ENCODE peak calls at places on chromosomes 2 and 18, in nine cellular contexts. N is CD4-positive, alpha-beta memory T cell; F is hepatocyte; E is astrocyte of the cerebellum; J is small intestine; W is GM23248; P is MM.1S; A is IMR-90; B is cardiac fibroblast. G is an unnamed sample.

GRCh38 chr18:50042611-50043010 is 152.3 kb downstream of the MYO5B start:
- DNase-seq in N (no peak), F (no peak), E (no peak), J (no peak), W (no peak), P (peak), A (no peak), B (no peak), G (no peak)

GRCh38 chr2:135494917-135495316 is 36.1 kb downstream of the ZRANB3 start:
- DNase-seq in N (no peak), F (no peak), E (no peak), J (no peak), W (no peak), P (no peak), A (no peak), B (no peak), G (no peak)

GRCh38 chr2:63792523-63792922 is 49.2 kb upstream of the UGP2 start:
- DNase-seq in N (no peak), F (peak), E (peak), J (no peak), W (peak), P (no peak), A (peak), B (peak), G (no peak)

GRCh38 chr2:236171213-236172201 is 3.3 kb upstream of the GBX2 start:
- DNase-seq in N (no peak), F (no peak), E (no peak), J (no peak), W (no peak), P (no peak), A (no peak), B (no peak), G (no peak)

GRCh38 chr2:85234879-85235278 is 92.9 kb downstream of the TGOLN2 start:
- DNase-seq in N (no peak), F (no peak), E (no peak), J (no peak), W (no peak), P (no peak), A (no peak), B (no peak), G (no peak)

GRCh38 chr2:96468904-96469303 is 36.3 kb downstream of the NEURL3 start:
- DNase-seq in N (no peak), F (no peak), E (no peak), J (no peak), W (no peak), P (no peak), A (no peak), B (no peak), G (no peak)

GRCh38 chr2:109203246-109204011 is 74.4 kb downstream of the SH3RF3 start:
- DNase-seq in N (no peak), F (no peak), E (no peak), J (no peak), W (no peak), P (no peak), A (no peak), B (no peak), G (no peak)

GRCh38 chr2:72561621-72562318 is 264.1 kb downstream of the EXOC6B start:
- DNase-seq in N (no peak), F (peak), E (no peak), J (no peak), W (peak), P (no peak), A (peak), B (peak), G (no peak)

GRCh38 chr2:195659114-195659513 is 2.1 kb downstream of the SLC39A10 start:
- DNase-seq in N (peak), F (no peak), E (no peak), J (peak), W (peak), P (no peak), A (peak), B (peak), G (no peak)

GRCh38 chr2:132923787-132924186 is 253.8 kb upstream of the LYPD1 start:
- DNase-seq in N (no peak), F (peak), E (peak), J (no peak), W (peak), P (no peak), A (peak), B (peak), G (no peak)

GRCh38 chr2:218395456-218395825 is 4.2 kb upstream of the CTDSP1 start:
- DNase-seq in N (no peak), F (no peak), E (no peak), J (peak), W (no peak), P (no peak), A (no peak), B (no peak), G (no peak)

GRCh38 chr2:172311921-172312345 is 115.5 kb upstream of the ITGA6 start:
- DNase-seq in N (no peak), F (no peak), E (no peak), J (no peak), W (no peak), P (no peak), A (no peak), B (peak), G (no peak)

GRCh38 chr2:226773291-226773690 is 26.3 kb downstream of the IRS1 start:
- DNase-seq in N (no peak), F (no peak), E (no peak), J (no peak), W (peak), P (no peak), A (peak), B (no peak), G (no peak)

GRCh38 chr2:40034198-40034597 is 255.1 kb upstream of the THUMPD2 start:
- DNase-seq in N (no peak), F (no peak), E (no peak), J (no peak), W (peak), P (no peak), A (peak), B (peak), G (no peak)

GRCh38 chr2:134142903-134143302 is 111.0 kb upstream of the MGAT5 start:
- DNase-seq in N (no peak), F (no peak), E (peak), J (no peak), W (peak), P (no peak), A (peak), B (no peak), G (no peak)

GRCh38 chr2:218984239-218985020 is 554 bp downstream of the FEV start:
- DNase-seq in N (no peak), F (peak), E (no peak), J (no peak), W (peak), P (peak), A (no peak), B (peak), G (no peak)

GRCh38 chr2:28035816-28036215 is 145.3 kb downstream of the BABAM2 start:
- DNase-seq in N (no peak), F (no peak), E (no peak), J (no peak), W (no peak), P (no peak), A (no peak), B (no peak), G (no peak)

GRCh38 chr2:20188851-20189250 is 36.1 kb downstream of the SDC1 start:
- DNase-seq in N (no peak), F (no peak), E (no peak), J (no peak), W (no peak), P (no peak), A (no peak), B (no peak), G (no peak)

GRCh38 chr2:101442667-101443061 is 32.2 kb downstream of the RFX8 start:
- DNase-seq in N (no peak), F (no peak), E (no peak), J (no peak), W (peak), P (no peak), A (no peak), B (no peak), G (no peak)

GRCh38 chr2:218403810-218404209 is 4.1 kb downstream of the CTDSP1 start:
- DNase-seq in N (no peak), F (peak), E (no peak), J (no peak), W (no peak), P (no peak), A (no peak), B (no peak), G (no peak)

GRCh38 chr2:9336534-9337354 is 86.6 kb downstream of the ITGB1BP1 start:
- DNase-seq in N (no peak), F (peak), E (peak), J (peak), W (peak), P (no peak), A (peak), B (peak), G (no peak)

GRCh38 chr2:9334722-9335121 is 88.6 kb downstream of the ITGB1BP1 start:
- DNase-seq in N (no peak), F (no peak), E (no peak), J (no peak), W (no peak), P (no peak), A (no peak), B (no peak), G (no peak)

GRCh38 chr2:9335322-9335754 is 88.0 kb downstream of the ITGB1BP1 start:
- DNase-seq in N (no peak), F (peak), E (no peak), J (peak), W (no peak), P (no peak), A (no peak), B (no peak), G (no peak)

GRCh38 chr2:9337901-9338300 is 85.4 kb downstream of the ITGB1BP1 start:
- DNase-seq in N (no peak), F (no peak), E (no peak), J (no peak), W (no peak), P (no peak), A (no peak), B (no peak), G (no peak)

GRCh38 chr2:9336209-9336533 is 87.2 kb downstream of the ITGB1BP1 start:
- DNase-seq in N (no peak), F (no peak), E (no peak), J (no peak), W (no peak), P (no peak), A (peak), B (peak), G (peak)
- H3K4me3 ChIP-seq in N (no peak), F (no peak), E (no peak), J (no peak), W (no peak), P (no peak), A (no peak), B (no peak), G (no peak)

DNA sequence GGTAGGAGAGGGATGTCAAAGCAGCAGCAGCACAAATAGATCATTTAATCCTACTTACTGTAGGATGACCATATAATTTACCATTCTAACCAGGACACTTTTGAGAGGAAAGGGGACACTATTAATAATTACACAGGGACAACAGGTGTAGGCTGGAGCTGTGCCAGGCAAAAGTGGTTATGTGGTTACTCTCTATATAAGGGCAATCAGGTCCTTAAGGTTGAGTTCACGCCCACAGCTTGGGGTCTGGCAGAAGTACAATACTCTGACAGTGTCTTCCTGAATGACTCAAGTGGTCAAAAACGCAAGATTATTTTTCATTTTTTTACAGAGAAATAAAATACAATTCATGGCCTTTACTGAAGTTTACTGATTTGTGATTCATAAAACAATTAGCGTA is 2.8 kb downstream of the PREPL start:
- DNase-seq in N (peak), F (no peak), E (peak), J (peak), W (peak), P (peak), A (peak), B (peak), G (peak)
- H3K4me3 ChIP-seq in N (no peak), F (no peak), E (no peak), J (no peak), W (no peak), P (no peak), A (no peak), B (no peak), G (no peak)

GRCh38 chr2:202541137-202541536 is 93.6 kb upstream of the FAM117B start:
- DNase-seq in N (no peak), F (no peak), E (no peak), J (peak), W (no peak), P (no peak), A (no peak), B (peak), G (no peak)

GRCh38 chr2:202542142-202542541 is 92.6 kb upstream of the FAM117B start:
- DNase-seq in N (no peak), F (peak), E (no peak), J (no peak), W (no peak), P (no peak), A (no peak), B (peak), G (no peak)

GRCh38 chr2:202545931-202546330 is 88.8 kb upstream of the FAM117B start:
- DNase-seq in N (no peak), F (no peak), E (no peak), J (no peak), W (no peak), P (no peak), A (no peak), B (no peak), G (no peak)

GRCh38 chr2:202548240-202548639 is 86.5 kb upstream of the FAM117B start:
- DNase-seq in N (no peak), F (no peak), E (no peak), J (no peak), W (no peak), P (no peak), A (no peak), B (no peak), G (no peak)

GRCh38 chr2:202545523-202545922 is 89.2 kb upstream of the FAM117B start:
- DNase-seq in N (no peak), F (no peak), E (no peak), J (no peak), W (peak), P (no peak), A (peak), B (no peak), G (no peak)
- H3K4me3 ChIP-seq in N (no peak), F (no peak), E (no peak), J (no peak), W (no peak), P (no peak), A (no peak), B (no peak), G (no peak)

GRCh38 chr2:74499269-74499939 is at the start of gene LBX2:
- DNase-seq in N (no peak), F (no peak), E (no peak), J (peak), W (peak), P (no peak), A (no peak), B (peak), G (no peak)
- H3K4me3 ChIP-seq in N (peak), F (peak), E (peak), J (peak), W (peak), P (peak), A (peak), B (peak), G (no peak)

GRCh38 chr2:152171733-152172132 is 3.8 kb downstream of the STAM2 start:
- DNase-seq in N (no peak), F (peak), E (no peak), J (peak), W (peak), P (no peak), A (no peak), B (peak), G (no peak)

GRCh38 chr2:152174574-152174973 is 989 bp downstream of the STAM2 start:
- DNase-seq in N (no peak), F (no peak), E (no peak), J (no peak), W (no peak), P (peak), A (no peak), B (no peak), G (no peak)

GRCh38 chr2:152175012-152175367 is 573 bp downstream of the STAM2 start:
- DNase-seq in N (no peak), F (no peak), E (no peak), J (no peak), W (peak), P (no peak), A (no peak), B (no peak), G (no peak)

GRCh38 chr2:152175368-152176112 is at the start of gene STAM2:
- DNase-seq in N (peak), F (peak), E (peak), J (peak), W (peak), P (peak), A (peak), B (peak), G (peak)

DNA sequence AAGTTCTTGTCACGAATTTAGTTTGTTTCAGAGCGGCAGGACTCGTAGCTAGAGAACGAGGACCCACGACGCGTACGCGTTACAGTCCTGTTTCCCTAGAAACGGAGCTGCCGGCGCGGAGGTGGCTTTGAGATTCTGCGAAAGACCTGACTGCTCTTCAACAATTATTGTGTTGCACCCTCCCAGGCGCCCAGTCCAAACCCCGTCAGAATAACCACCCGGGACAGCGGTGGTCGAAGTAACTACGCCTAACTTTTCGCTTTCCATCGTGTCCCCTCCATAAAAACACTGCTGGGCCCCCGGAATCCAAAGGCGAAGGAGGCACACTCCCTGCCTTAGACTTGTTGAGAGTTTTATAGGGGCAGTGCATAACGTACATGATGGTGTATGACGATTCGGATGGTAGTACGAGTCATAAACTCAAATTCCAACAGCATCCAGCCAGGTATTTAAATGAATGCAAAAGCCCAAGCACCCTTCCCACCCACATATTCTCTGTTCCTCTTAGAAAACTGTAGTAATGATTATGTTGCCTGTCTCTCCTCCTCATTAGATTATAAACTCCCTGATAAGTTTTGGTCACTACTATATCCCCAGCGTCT is 651 bp upstream of the STAM2 start:
- DNase-seq in N (no peak), F (no peak), E (no peak), J (no peak), W (peak), P (peak), A (peak), B (no peak), G (no peak)
- H3K4me3 ChIP-seq in N (peak), F (peak), E (peak), J (no peak), W (peak), P (peak), A (peak), B (peak), G (peak)

G was measured in GM12864.